ENCODE peak calls at places on chromosome 1, in four cellular contexts. W is K562, J is HEK293T, X is HepG2. D is an unnamed sample.

GRCh38 chr1:22662318-22662717 is 9.3 kb downstream of the C1QB start:
- DNase-seq in W (peak; percentile 38), J (peak; percentile 65), X (no peak), D (no peak)

GRCh38 chr1:164310166-164310565 is 248.8 kb upstream of the PBX1 start:
- DNase-seq in W (no peak), J (no peak), X (no peak), D (no peak)

GRCh38 chr1:55478742-55479141 is 263.6 kb upstream of the USP24 start:
- DNase-seq in W (no peak), J (peak; percentile 28), X (peak; percentile 20), D (no peak)

GRCh38 chr1:28553229-28553930 is 495 bp downstream of the TRNAU1AP start:
- DNase-seq in W (peak; percentile 68), J (peak; percentile 66), X (no peak), D (peak; percentile 9)

GRCh38 chr1:108570128-108570527 is 10.2 kb downstream of the EEIG2 start:
- DNase-seq in W (peak; percentile 66), J (peak; percentile 61), X (peak; percentile 25), D (no peak)

GRCh38 chr1:100528861-100529260 is 9.1 kb upstream of the GPR88 start:
- DNase-seq in W (no peak), J (no peak), X (no peak), D (no peak)

GRCh38 chr1:107692580-107693345 is 272.2 kb downstream of the VAV3 start:
- DNase-seq in W (no peak), J (no peak), X (no peak), D (no peak)

GRCh38 chr1:162292422-162292849 is 84.2 kb downstream of the SPATA46 start:
- DNase-seq in W (no peak), J (no peak), X (no peak), D (no peak)

GRCh38 chr1:76377247-76377646 is 302.7 kb downstream of the ST6GALNAC3 start:
- DNase-seq in W (no peak), J (no peak), X (no peak), D (no peak)

GRCh38 chr1:15417365-15417934 is 7.8 kb downstream of the EFHD2 start:
- DNase-seq in W (peak; percentile 79), J (no peak), X (no peak), D (no peak)

GRCh38 chr1:167555971-167556714 is 2.6 kb upstream of the CREG1 start:
- DNase-seq in W (peak; percentile 89), J (peak; percentile 75), X (peak; percentile 58), D (no peak)

GRCh38 chr1:108583757-108584156 is 23.9 kb downstream of the EEIG2 start:
- DNase-seq in W (no peak), J (peak; percentile 15), X (no peak), D (no peak)

GRCh38 chr1:233391338-233391737 is 63.8 kb downstream of the MAP3K21 start:
- DNase-seq in W (no peak), J (no peak), X (no peak), D (no peak)

GRCh38 chr1:156242738-156243137 is 754 bp downstream of the BGLAP start:
- DNase-seq in W (no peak), J (no peak), X (no peak), D (no peak)

GRCh38 chr1:65119951-65120350 is 28.1 kb upstream of the AK4 start:
- DNase-seq in W (no peak), J (no peak), X (no peak), D (no peak)

GRCh38 chr1:211829343-211830054 is 1.1 kb downstream of the LPGAT1 start:
- DNase-seq in W (peak; percentile 69), J (peak; percentile 62), X (peak; percentile 82), D (no peak)

GRCh38 chr1:1021860-1022259 is 1.9 kb downstream of the AGRN start:
- DNase-seq in W (no peak), J (no peak), X (no peak), D (no peak)

GRCh38 chr1:67570473-67571143 is 114.4 kb upstream of the GADD45A start:
- DNase-seq in W (peak; percentile 72), J (no peak), X (no peak), D (no peak)

GRCh38 chr1:207669469-207670111 is 24.7 kb downstream of the CR1L start:
- DNase-seq in W (no peak), J (no peak), X (no peak), D (no peak)

GRCh38 chr1:207672525-207673130 is 27.7 kb downstream of the CR1L start:
- DNase-seq in W (peak; percentile 79), J (peak; percentile 40), X (peak; percentile 24), D (no peak)

GRCh38 chr1:207670192-207670591 is 25.3 kb downstream of the CR1L start:
- DNase-seq in W (no peak), J (no peak), X (no peak), D (peak; percentile 19)

GRCh38 chr1:207673399-207673798 is 28.5 kb downstream of the CR1L start:
- DNase-seq in W (peak; percentile 41), J (no peak), X (no peak), D (no peak)

DNA sequence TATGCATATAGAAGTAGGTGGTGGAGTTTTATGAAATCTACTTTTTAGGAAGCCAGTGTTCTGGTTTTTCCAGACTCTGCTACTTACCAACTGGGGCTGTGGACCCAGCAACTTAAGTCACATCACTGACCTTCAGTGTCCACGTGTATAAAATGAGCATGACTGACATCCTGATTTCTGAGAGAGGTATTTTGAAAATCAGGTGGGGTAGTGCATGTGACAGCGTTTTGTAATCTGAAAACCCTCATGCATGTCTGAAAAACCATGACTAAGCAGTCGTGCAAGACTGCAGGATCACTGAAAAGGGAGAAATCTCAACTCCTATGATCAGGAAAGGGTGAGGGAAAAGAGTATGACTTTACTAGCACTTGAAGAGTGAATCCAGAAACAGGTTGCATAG is 26.1 kb downstream of the CR1L start:
- DNase-seq in W (peak; percentile 68), J (no peak), X (no peak), D (no peak)
- TF ChIP-seq TARDBP in W (no peak), J (no peak), X (no peak), D (no peak)

GRCh38 chr1:226134170-226135058 is 52.1 kb downstream of the ACBD3 start:
- DNase-seq in W (no peak), J (no peak), X (no peak), D (no peak)

GRCh38 chr1:226132731-226133503 is 53.6 kb downstream of the ACBD3 start:
- DNase-seq in W (no peak), J (no peak), X (no peak), D (no peak)

GRCh38 chr1:226133504-226134123 is 52.9 kb downstream of the ACBD3 start:
- DNase-seq in W (no peak), J (no peak), X (no peak), D (no peak)

GRCh38 chr1:226135709-226136108 is 50.8 kb downstream of the ACBD3 start:
- DNase-seq in W (no peak), J (no peak), X (no peak), D (no peak)

GRCh38 chr1:226135059-226135651 is 51.4 kb downstream of the ACBD3 start:
- DNase-seq in W (no peak), J (no peak), X (peak; percentile 50), D (no peak)
- TF ChIP-seq TARDBP in W (no peak), J (no peak), X (peak; percentile 71), D (no peak)

GRCh38 chr1:48661726-48662483 is 114.8 kb downstream of the BEND5 start:
- DNase-seq in W (no peak), J (no peak), X (no peak), D (no peak)
- TF ChIP-seq TARDBP in W (no peak), J (no peak), X (no peak), D (no peak)

GRCh38 chr1:202858306-202858705 is 30.6 kb downstream of the RABIF start:
- DNase-seq in W (no peak), J (no peak), X (no peak), D (no peak)
- TF ChIP-seq TARDBP in W (no peak), J (no peak), X (no peak), D (no peak)

GRCh38 chr1:41285818-41286217 is 43.7 kb upstream of the SCMH1 start:
- DNase-seq in W (no peak), J (no peak), X (no peak), D (no peak)
- TF ChIP-seq TARDBP in W (no peak), J (no peak), X (no peak), D (no peak)

GRCh38 chr1:184854036-184854435 is 99.4 kb upstream of the EDEM3 start:
- DNase-seq in W (no peak), J (no peak), X (no peak), D (no peak)
- TF ChIP-seq TARDBP in W (no peak), J (no peak), X (no peak), D (no peak)

D was measured in GM12878.